ENCODE peak calls at places on chromosomes 11 and 22, in ten cellular contexts. One of them, this sample, is unnamed.

GRCh38 chr11:34620202-34620601 is 691 bp upstream of the EHF start:
- DNase-seq in heart left ventricle: no peak
- DNase-seq in MCF 10A: no peak
- DNase-seq in glutamatergic neuron: no peak
- DNase-seq in thoracic aorta: no peak
- DNase-seq in dorsolateral prefrontal cortex: no peak
- DNase-seq in PC-9: no peak
- DNase-seq in RWPE1: no peak
- DNase-seq in nephron progenitor cell: no peak
- DNase-seq in fibroblast of pulmonary artery: no peak
- DNase-seq in this sample: no peak

GRCh38 chr22:35454416-35455054 is 54.6 kb downstream of the MCM5 start:
- DNase-seq in heart left ventricle: no peak
- DNase-seq in MCF 10A: no peak
- DNase-seq in glutamatergic neuron: no peak
- DNase-seq in thoracic aorta: no peak
- DNase-seq in dorsolateral prefrontal cortex: no peak
- DNase-seq in PC-9: no peak
- DNase-seq in RWPE1: no peak
- DNase-seq in nephron progenitor cell: no peak
- DNase-seq in fibroblast of pulmonary artery: no peak
- DNase-seq in this sample: no peak

GRCh38 chr22:37186228-37186996 is 1.6 kb downstream of the C1QTNF6 start:
- DNase-seq in heart left ventricle: peak; percentile 18
- DNase-seq in MCF 10A: peak; percentile 77
- DNase-seq in glutamatergic neuron: peak; percentile 6
- DNase-seq in thoracic aorta: no peak
- DNase-seq in dorsolateral prefrontal cortex: no peak
- DNase-seq in PC-9: peak; percentile 80
- DNase-seq in RWPE1: peak; percentile 92
- DNase-seq in nephron progenitor cell: no peak
- DNase-seq in fibroblast of pulmonary artery: peak; percentile 94
- DNase-seq in this sample: peak; percentile 86

GRCh38 chr11:70191495-70192140 is 11.5 kb upstream of the FADD start:
- DNase-seq in heart left ventricle: peak; percentile 79
- DNase-seq in MCF 10A: peak; percentile 67
- DNase-seq in glutamatergic neuron: peak; percentile 93
- DNase-seq in thoracic aorta: no peak
- DNase-seq in dorsolateral prefrontal cortex: peak; percentile 62
- DNase-seq in PC-9: peak; percentile 62
- DNase-seq in RWPE1: peak; percentile 51
- DNase-seq in nephron progenitor cell: peak; percentile 94
- DNase-seq in fibroblast of pulmonary artery: peak; percentile 59
- DNase-seq in this sample: peak; percentile 84

GRCh38 chr22:35369996-35370395 is 10.9 kb upstream of the HMOX1 start:
- DNase-seq in heart left ventricle: no peak
- DNase-seq in MCF 10A: no peak
- DNase-seq in glutamatergic neuron: no peak
- DNase-seq in thoracic aorta: no peak
- DNase-seq in dorsolateral prefrontal cortex: no peak
- DNase-seq in PC-9: no peak
- DNase-seq in RWPE1: no peak
- DNase-seq in nephron progenitor cell: no peak
- DNase-seq in fibroblast of pulmonary artery: no peak
- DNase-seq in this sample: no peak

GRCh38 chr11:35045219-35045819 is 93.7 kb upstream of the CD44 start:
- DNase-seq in heart left ventricle: no peak
- DNase-seq in MCF 10A: no peak
- DNase-seq in glutamatergic neuron: no peak
- DNase-seq in thoracic aorta: no peak
- DNase-seq in dorsolateral prefrontal cortex: no peak
- DNase-seq in PC-9: no peak
- DNase-seq in RWPE1: no peak
- DNase-seq in nephron progenitor cell: no peak
- DNase-seq in fibroblast of pulmonary artery: no peak
- DNase-seq in this sample: no peak

GRCh38 chr11:44351898-44352498 is 42.1 kb upstream of the ALX4 start:
- DNase-seq in heart left ventricle: no peak
- DNase-seq in MCF 10A: peak; percentile 13
- DNase-seq in glutamatergic neuron: no peak
- DNase-seq in thoracic aorta: no peak
- DNase-seq in dorsolateral prefrontal cortex: no peak
- DNase-seq in PC-9: no peak
- DNase-seq in RWPE1: no peak
- DNase-seq in nephron progenitor cell: no peak
- DNase-seq in fibroblast of pulmonary artery: no peak
- DNase-seq in this sample: no peak

GRCh38 chr22:36546092-36546804 is 17.3 kb upstream of the EIF3D start:
- DNase-seq in heart left ventricle: peak; percentile 33
- DNase-seq in MCF 10A: peak; percentile 54
- DNase-seq in glutamatergic neuron: peak; percentile 67
- DNase-seq in thoracic aorta: no peak
- DNase-seq in dorsolateral prefrontal cortex: no peak
- DNase-seq in PC-9: peak; percentile 58
- DNase-seq in RWPE1: peak; percentile 51
- DNase-seq in nephron progenitor cell: peak; percentile 67
- DNase-seq in fibroblast of pulmonary artery: peak; percentile 69
- DNase-seq in this sample: peak; percentile 59

DNA sequence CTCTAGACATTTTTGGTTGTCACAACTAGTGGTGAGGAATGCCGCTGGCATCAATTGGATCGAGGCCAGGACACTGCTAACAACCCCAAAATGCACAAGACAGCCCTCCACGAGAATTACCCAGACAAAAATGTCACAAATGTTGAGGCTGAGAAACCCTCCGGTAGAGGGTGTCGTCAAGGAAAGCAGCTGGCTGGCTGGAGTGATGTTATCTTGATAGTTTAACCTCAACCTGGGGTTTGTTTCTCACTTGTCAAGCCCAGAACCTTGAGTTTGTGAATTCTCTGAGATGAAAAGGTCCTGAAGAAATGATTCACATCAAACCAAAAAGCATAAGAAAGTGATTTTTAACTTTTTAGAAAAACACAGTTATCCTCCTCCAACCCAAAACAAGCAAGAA is 21.1 kb upstream of the TMPRSS13 start:
- DNase-seq in heart left ventricle: no peak
- DNase-seq in MCF 10A: no peak
- DNase-seq in glutamatergic neuron: no peak
- DNase-seq in thoracic aorta: no peak
- DNase-seq in dorsolateral prefrontal cortex: no peak
- DNase-seq in PC-9: no peak
- DNase-seq in RWPE1: no peak
- DNase-seq in nephron progenitor cell: no peak
- DNase-seq in fibroblast of pulmonary artery: no peak
- DNase-seq in this sample: peak; percentile 58
- TF ChIP-seq CTCF in heart left ventricle: no peak
- TF ChIP-seq CTCF in MCF 10A: no peak
- TF ChIP-seq CTCF in glutamatergic neuron: no peak
- TF ChIP-seq CTCF in thoracic aorta: no peak
- TF ChIP-seq CTCF in dorsolateral prefrontal cortex: no peak
- TF ChIP-seq CTCF in PC-9: no peak
- TF ChIP-seq CTCF in RWPE1: no peak
- TF ChIP-seq CTCF in nephron progenitor cell: no peak
- TF ChIP-seq CTCF in fibroblast of pulmonary artery: peak; percentile 6
- TF ChIP-seq CTCF in this sample: peak; percentile 60

GRCh38 chr11:133719532-133720235 is 125.6 kb downstream of the SPATA19 start:
- DNase-seq in heart left ventricle: no peak
- DNase-seq in MCF 10A: no peak
- DNase-seq in glutamatergic neuron: no peak
- DNase-seq in thoracic aorta: no peak
- DNase-seq in dorsolateral prefrontal cortex: no peak
- DNase-seq in PC-9: no peak
- DNase-seq in RWPE1: no peak
- DNase-seq in nephron progenitor cell: no peak
- DNase-seq in fibroblast of pulmonary artery: no peak
- DNase-seq in this sample: no peak

GRCh38 chr11:133718831-133719230 is 126.5 kb downstream of the SPATA19 start:
- DNase-seq in heart left ventricle: no peak
- DNase-seq in MCF 10A: no peak
- DNase-seq in glutamatergic neuron: no peak
- DNase-seq in thoracic aorta: no peak
- DNase-seq in dorsolateral prefrontal cortex: no peak
- DNase-seq in PC-9: no peak
- DNase-seq in RWPE1: no peak
- DNase-seq in nephron progenitor cell: no peak
- DNase-seq in fibroblast of pulmonary artery: no peak
- DNase-seq in this sample: no peak

GRCh38 chr11:133720951-133721350 is 124.4 kb downstream of the SPATA19 start:
- DNase-seq in heart left ventricle: no peak
- DNase-seq in MCF 10A: no peak
- DNase-seq in glutamatergic neuron: no peak
- DNase-seq in thoracic aorta: no peak
- DNase-seq in dorsolateral prefrontal cortex: peak; percentile 75
- DNase-seq in PC-9: no peak
- DNase-seq in RWPE1: no peak
- DNase-seq in nephron progenitor cell: no peak
- DNase-seq in fibroblast of pulmonary artery: no peak
- DNase-seq in this sample: no peak

GRCh38 chr11:133726576-133726975 is 118.7 kb downstream of the SPATA19 start:
- DNase-seq in heart left ventricle: no peak
- DNase-seq in MCF 10A: no peak
- DNase-seq in glutamatergic neuron: no peak
- DNase-seq in thoracic aorta: no peak
- DNase-seq in dorsolateral prefrontal cortex: no peak
- DNase-seq in PC-9: no peak
- DNase-seq in RWPE1: no peak
- DNase-seq in nephron progenitor cell: no peak
- DNase-seq in fibroblast of pulmonary artery: no peak
- DNase-seq in this sample: no peak

DNA sequence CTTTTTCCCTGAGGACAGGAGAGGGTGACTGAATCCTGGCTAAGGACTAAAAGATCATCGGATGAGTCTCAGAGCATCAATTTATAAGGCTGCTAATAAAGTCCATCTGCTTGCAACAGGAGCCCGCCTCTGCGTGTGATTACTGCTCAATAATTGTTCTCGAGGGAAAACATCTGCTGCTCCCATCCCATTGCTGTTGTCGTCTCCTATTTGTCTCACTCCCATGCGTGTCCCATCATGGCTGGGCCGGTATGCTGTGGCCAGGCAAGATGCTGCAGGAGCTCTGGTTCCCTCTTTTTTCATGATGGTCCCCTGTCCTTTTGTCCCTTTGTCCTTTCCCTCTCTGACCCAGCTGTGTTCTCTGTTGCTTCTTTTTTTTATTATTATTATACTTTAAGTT is 121.2 kb downstream of the SPATA19 start:
- DNase-seq in heart left ventricle: no peak
- DNase-seq in MCF 10A: no peak
- DNase-seq in glutamatergic neuron: no peak
- DNase-seq in thoracic aorta: no peak
- DNase-seq in dorsolateral prefrontal cortex: no peak
- DNase-seq in PC-9: no peak
- DNase-seq in RWPE1: no peak
- DNase-seq in nephron progenitor cell: no peak
- DNase-seq in fibroblast of pulmonary artery: no peak
- DNase-seq in this sample: no peak
- TF ChIP-seq CTCF in heart left ventricle: no peak
- TF ChIP-seq CTCF in MCF 10A: no peak
- TF ChIP-seq CTCF in glutamatergic neuron: no peak
- TF ChIP-seq CTCF in thoracic aorta: no peak
- TF ChIP-seq CTCF in dorsolateral prefrontal cortex: no peak
- TF ChIP-seq CTCF in PC-9: no peak
- TF ChIP-seq CTCF in RWPE1: no peak
- TF ChIP-seq CTCF in nephron progenitor cell: no peak
- TF ChIP-seq CTCF in fibroblast of pulmonary artery: no peak
- TF ChIP-seq CTCF in this sample: no peak

DNA sequence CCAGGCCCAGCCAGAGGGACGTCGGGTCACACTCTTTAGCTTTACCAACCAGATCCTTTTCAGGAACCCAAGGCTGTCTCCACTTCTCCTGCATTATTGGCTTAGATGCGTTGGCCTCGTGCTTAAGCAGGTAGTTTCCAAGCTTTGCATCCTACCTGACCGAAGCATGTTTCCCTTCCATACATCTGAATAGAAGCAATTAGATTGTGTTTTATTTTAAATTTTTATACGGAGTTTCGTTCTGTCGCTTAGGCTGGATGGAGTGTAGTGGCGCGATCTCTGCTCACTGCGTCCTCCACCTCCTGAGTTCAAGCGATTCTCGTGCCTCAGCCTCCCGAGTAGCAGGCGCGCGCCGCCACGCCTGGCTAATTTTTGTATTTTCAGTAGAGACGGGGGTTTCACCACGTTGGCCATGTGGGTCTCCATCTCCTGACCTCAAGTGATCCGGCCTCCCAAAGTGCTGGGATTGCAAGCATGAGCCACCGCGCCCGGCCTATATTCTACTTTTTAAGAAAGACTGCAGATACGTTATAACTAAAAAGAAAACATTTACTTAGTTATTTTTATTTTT is 677 bp downstream of the DYNC2H1 start:
- DNase-seq in heart left ventricle: no peak
- DNase-seq in MCF 10A: no peak
- DNase-seq in glutamatergic neuron: peak; percentile 23
- DNase-seq in thoracic aorta: no peak
- DNase-seq in dorsolateral prefrontal cortex: no peak
- DNase-seq in PC-9: no peak
- DNase-seq in RWPE1: no peak
- DNase-seq in nephron progenitor cell: peak; percentile 19
- DNase-seq in fibroblast of pulmonary artery: no peak
- DNase-seq in this sample: no peak
- TF ChIP-seq CTCF in heart left ventricle: no peak
- TF ChIP-seq CTCF in MCF 10A: no peak
- TF ChIP-seq CTCF in glutamatergic neuron: no peak
- TF ChIP-seq CTCF in thoracic aorta: no peak
- TF ChIP-seq CTCF in dorsolateral prefrontal cortex: no peak
- TF ChIP-seq CTCF in PC-9: no peak
- TF ChIP-seq CTCF in RWPE1: no peak
- TF ChIP-seq CTCF in nephron progenitor cell: no peak
- TF ChIP-seq CTCF in fibroblast of pulmonary artery: no peak
- TF ChIP-seq CTCF in this sample: no peak

GRCh38 chr11:122242731-122243130 is 126.7 kb upstream of the BLID start:
- DNase-seq in heart left ventricle: no peak
- DNase-seq in MCF 10A: no peak
- DNase-seq in glutamatergic neuron: no peak
- DNase-seq in thoracic aorta: no peak
- DNase-seq in dorsolateral prefrontal cortex: no peak
- DNase-seq in PC-9: no peak
- DNase-seq in RWPE1: no peak
- DNase-seq in nephron progenitor cell: no peak
- DNase-seq in fibroblast of pulmonary artery: no peak
- DNase-seq in this sample: no peak

GRCh38 chr11:122246885-122247284 is 130.9 kb upstream of the BLID start:
- DNase-seq in heart left ventricle: no peak
- DNase-seq in MCF 10A: no peak
- DNase-seq in glutamatergic neuron: no peak
- DNase-seq in thoracic aorta: no peak
- DNase-seq in dorsolateral prefrontal cortex: no peak
- DNase-seq in PC-9: no peak
- DNase-seq in RWPE1: no peak
- DNase-seq in nephron progenitor cell: no peak
- DNase-seq in fibroblast of pulmonary artery: no peak
- DNase-seq in this sample: no peak

GRCh38 chr11:122248939-122249338 is 132.9 kb upstream of the BLID start:
- DNase-seq in heart left ventricle: no peak
- DNase-seq in MCF 10A: peak; percentile 68
- DNase-seq in glutamatergic neuron: no peak
- DNase-seq in thoracic aorta: no peak
- DNase-seq in dorsolateral prefrontal cortex: no peak
- DNase-seq in PC-9: no peak
- DNase-seq in RWPE1: peak; percentile 80
- DNase-seq in nephron progenitor cell: no peak
- DNase-seq in fibroblast of pulmonary artery: peak; percentile 25
- DNase-seq in this sample: no peak

GRCh38 chr11:122253541-122254317 is 137.7 kb upstream of the BLID start:
- DNase-seq in heart left ventricle: no peak
- DNase-seq in MCF 10A: peak; percentile 29
- DNase-seq in glutamatergic neuron: no peak
- DNase-seq in thoracic aorta: no peak
- DNase-seq in dorsolateral prefrontal cortex: no peak
- DNase-seq in PC-9: no peak
- DNase-seq in RWPE1: no peak
- DNase-seq in nephron progenitor cell: no peak
- DNase-seq in fibroblast of pulmonary artery: peak; percentile 58
- DNase-seq in this sample: no peak

GRCh38 chr11:122248130-122248529 is 132.1 kb upstream of the BLID start:
- DNase-seq in heart left ventricle: no peak
- DNase-seq in MCF 10A: no peak
- DNase-seq in glutamatergic neuron: no peak
- DNase-seq in thoracic aorta: no peak
- DNase-seq in dorsolateral prefrontal cortex: no peak
- DNase-seq in PC-9: no peak
- DNase-seq in RWPE1: no peak
- DNase-seq in nephron progenitor cell: no peak
- DNase-seq in fibroblast of pulmonary artery: no peak
- DNase-seq in this sample: no peak
- TF ChIP-seq CTCF in heart left ventricle: no peak
- TF ChIP-seq CTCF in MCF 10A: no peak
- TF ChIP-seq CTCF in glutamatergic neuron: no peak
- TF ChIP-seq CTCF in thoracic aorta: no peak
- TF ChIP-seq CTCF in dorsolateral prefrontal cortex: no peak
- TF ChIP-seq CTCF in PC-9: no peak
- TF ChIP-seq CTCF in RWPE1: no peak
- TF ChIP-seq CTCF in nephron progenitor cell: no peak
- TF ChIP-seq CTCF in fibroblast of pulmonary artery: no peak
- TF ChIP-seq CTCF in this sample: no peak